ENCODE peak calls at places on chromosomes 1 and 21, in six cellular contexts. N is suprapubic skin, F is upper lobe of left lung, H is transverse colon, R is endothelial cell of umbilical vein, L is stomach. S is an unnamed sample.

GRCh38 chr1:37741662-37742061 is 23.3 kb downstream of the EPHA10 start:
- DNase-seq in H (no peak), R (no peak), L (no peak), N (no peak), F (no peak), S (no peak)

GRCh38 chr1:204463125-204464060 is 31.2 kb downstream of the PIK3C2B start:
- DNase-seq in L (no peak), H (no peak), N (no peak), R (peak; percentile 40), F (no peak), S (no peak)

GRCh38 chr1:146007048-146007784 is 10.8 kb upstream of the TXNIP start:
- DNase-seq in N (no peak), L (peak; percentile 60), H (peak; percentile 74), R (peak; percentile 84), F (peak; percentile 67), S (peak; percentile 73)

GRCh38 chr1:39625462-39626273 is 13.8 kb downstream of the HEYL start:
- DNase-seq in H (peak; percentile 43), L (peak; percentile 34), F (peak; percentile 43), R (no peak), N (no peak), S (no peak)

GRCh38 chr1:94602802-94603625 is 61.5 kb upstream of the F3 start:
- DNase-seq in F (no peak), N (no peak), H (no peak), L (no peak), R (no peak), S (no peak)

GRCh38 chr1:26031196-26031902 is 9.8 kb downstream of the EXTL1 start:
- DNase-seq in H (no peak), N (no peak), L (no peak), F (no peak), R (no peak), S (no peak)

GRCh38 chr21:45048968-45049367 is 25.4 kb upstream of the ADARB1 start:
- DNase-seq in L (no peak), N (no peak), R (no peak), H (no peak), F (peak; percentile 10), S (no peak)

GRCh38 chr1:156657161-156657970 is 15.4 kb downstream of the BCAN start:
- DNase-seq in N (peak; percentile 88), R (peak; percentile 59), H (peak; percentile 83), L (peak; percentile 82), F (peak; percentile 72), S (no peak)

GRCh38 chr1:91585982-91586381 is 85.3 kb downstream of the CDC7 start:
- DNase-seq in F (no peak), R (no peak), N (no peak), L (no peak), H (no peak), S (no peak)

GRCh38 chr1:245621589-245621988 is 466.8 kb downstream of the KIF26B start:
- DNase-seq in L (no peak), R (no peak), F (no peak), H (no peak), N (no peak), S (no peak)

GRCh38 chr1:114024049-114024448 is 44.8 kb downstream of the OLFML3 start:
- DNase-seq in R (no peak), F (no peak), H (no peak), L (no peak), N (no peak), S (no peak)

GRCh38 chr1:74766579-74766978 is 33.6 kb downstream of the TYW3 start:
- DNase-seq in H (no peak), R (no peak), N (no peak), L (no peak), F (no peak), S (no peak)

GRCh38 chr1:27491748-27492700 is 2.1 kb upstream of the WASF2 start:
- DNase-seq in H (peak; percentile 35), N (peak; percentile 75), F (no peak), R (peak; percentile 48), L (no peak), S (no peak)

GRCh38 chr1:31239653-31240241 is at the start of gene NKAIN1:
- DNase-seq in F (no peak), R (no peak), N (no peak), H (no peak), L (no peak), S (no peak)

GRCh38 chr21:46156678-46157077 is 1.3 kb upstream of the FTCD start:
- DNase-seq in R (no peak), F (no peak), H (no peak), N (no peak), L (peak; percentile 18), S (no peak)

GRCh38 chr1:32848354-32849063 is 22.2 kb downstream of the FNDC5 start:
- DNase-seq in L (no peak), N (no peak), H (no peak), F (no peak), R (no peak), S (no peak)

GRCh38 chr1:153525088-153525713 is 10.6 kb downstream of the S100A6 start:
- DNase-seq in N (peak; percentile 19), R (peak; percentile 21), L (no peak), H (no peak), F (no peak), S (no peak)

GRCh38 chr21:42307106-42307505 is 8.1 kb downstream of the TFF3 start:
- DNase-seq in H (no peak), N (no peak), R (no peak), F (no peak), L (peak; percentile 23), S (no peak)

GRCh38 chr1:74468982-74469603 is 43.3 kb downstream of the LRRC53 start:
- DNase-seq in N (no peak), R (peak; percentile 53), H (no peak), F (no peak), L (no peak), S (peak; percentile 68)

GRCh38 chr1:212791261-212791675 is 309 bp downstream of the NSL1 start:
- DNase-seq in H (no peak), R (no peak), L (no peak), F (no peak), N (no peak), S (no peak)

GRCh38 chr1:151984313-151984956 is 9.2 kb downstream of the S100A10 start:
- DNase-seq in H (no peak), F (no peak), N (no peak), L (no peak), R (no peak), S (no peak)

GRCh38 chr1:30378991-30379581 is 344.3 kb downstream of the MATN1 start:
- DNase-seq in H (no peak), N (peak; percentile 58), L (peak; percentile 22), F (no peak), R (no peak), S (peak; percentile 47)

GRCh38 chr1:12245116-12245515 is 15.3 kb downstream of the VPS13D start:
- DNase-seq in L (no peak), H (no peak), N (no peak), R (no peak), F (no peak), S (no peak)

GRCh38 chr1:22662318-22662717 is 9.3 kb downstream of the C1QB start:
- DNase-seq in L (no peak), F (peak; percentile 27), R (no peak), H (peak; percentile 22), N (no peak), S (no peak)

GRCh38 chr21:33898546-33898945 is 17.1 kb downstream of the ATP5PO start:
- DNase-seq in F (no peak), H (no peak), R (no peak), L (no peak), N (no peak), S (no peak)

GRCh38 chr1:11831945-11832725 is 15.4 kb downstream of the NPPA start:
- DNase-seq in H (no peak), F (no peak), R (no peak), L (no peak), N (no peak), S (no peak)

GRCh38 chr21:46424062-46424591 is 34.6 kb upstream of the DIP2A start:
- DNase-seq in F (no peak), H (no peak), N (peak; percentile 49), L (no peak), R (no peak), S (no peak)

GRCh38 chr1:145960468-145961108 is 2.8 kb upstream of the LIX1L start:
- DNase-seq in N (peak; percentile 88), L (peak; percentile 70), H (peak; percentile 77), R (peak; percentile 72), F (peak; percentile 79), S (no peak)

GRCh38 chr21:16108561-16109070 is 378.8 kb downstream of the USP25 start:
- DNase-seq in R (no peak), N (no peak), L (no peak), H (no peak), F (no peak), S (no peak)

GRCh38 chr1:28091043-28091781 is 2.8 kb upstream of the EYA3 start:
- DNase-seq in R (peak; percentile 81), H (peak; percentile 88), N (no peak), L (peak; percentile 86), F (peak; percentile 81), S (peak; percentile 61)

GRCh38 chr1:68347415-68347814 is 102.3 kb downstream of the RPE65 start:
- DNase-seq in N (no peak), R (no peak), L (no peak), H (no peak), F (peak; percentile 46), S (no peak)

GRCh38 chr1:15764269-15764764 is 5.7 kb downstream of the FBLIM1 start:
- DNase-seq in L (peak; percentile 58), N (no peak), F (no peak), H (peak; percentile 88), R (no peak), S (no peak)

GRCh38 chr1:59290173-59290954 is 6.5 kb upstream of the FGGY start:
- DNase-seq in L (peak; percentile 57), R (peak; percentile 45), H (peak; percentile 52), N (no peak), F (peak; percentile 73), S (no peak)

DNA sequence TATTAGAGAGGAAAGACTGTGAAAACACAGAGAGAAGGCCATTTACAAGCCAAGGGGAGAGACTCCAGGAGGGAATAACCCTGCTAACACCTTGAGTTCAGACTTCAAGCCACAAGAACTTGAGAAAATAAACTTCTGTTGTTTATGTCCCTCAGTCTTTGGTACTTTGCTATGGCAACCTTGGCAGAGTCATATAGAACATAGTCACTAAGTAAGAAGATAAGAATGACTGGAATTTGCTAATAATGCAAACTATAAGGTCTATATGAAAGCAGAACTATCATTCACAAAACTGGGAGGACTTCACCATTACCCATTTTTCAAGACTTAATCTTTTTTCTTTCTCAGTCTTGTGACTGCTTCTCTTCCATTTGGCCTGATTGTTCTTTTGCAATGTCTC is 767.3 kb upstream of the ADAMTS5 start:
- DNase-seq in L (no peak), N (no peak), R (peak; percentile 23), H (no peak), F (no peak), S (no peak)
- H3K4me3 ChIP-seq in L (no peak overlapping the region), N (no peak overlapping the region), R (no peak overlapping the region), H (no peak overlapping the region), F (no peak overlapping the region), S (no peak overlapping the region)

GRCh38 chr1:181453541-181454201 is 29.6 kb upstream of the CACNA1E start:
- DNase-seq in R (no peak), H (no peak), N (no peak), L (no peak), F (no peak), S (no peak)
- H3K27ac ChIP-seq in R (no peak overlapping the region), H (no peak overlapping the region), N (no peak overlapping the region), L (no peak overlapping the region), F (no peak overlapping the region), S (no peak overlapping the region)

GRCh38 chr1:173414136-173414535 is 63.0 kb upstream of the PRDX6 start:
- DNase-seq in H (no peak), N (no peak), F (no peak), L (no peak), R (no peak), S (no peak)
- TF ChIP-seq POLR2AphosphoS5 in H (no peak), N (no peak), F (no peak), L (no peak), R (no peak), S (no peak)

GRCh38 chr1:9900142-9901043 is 9.7 kb downstream of the CTNNBIP1 start:
- DNase-seq in L (peak; percentile 86), H (peak; percentile 71), N (no peak), F (peak; percentile 97), R (peak; percentile 29), S (no peak)
- H3K4me3 ChIP-seq in L (peak overlapping the region; percentile 35), H (no peak overlapping the region), N (no peak overlapping the region), F (no peak overlapping the region), R (no peak overlapping the region), S (no peak overlapping the region)

S was measured in SK-N-MC.